ENCODE peak calls at places on chromosomes 3 and 15, in ten cellular contexts. V is HL-60; R is upper lobe of right lung; F is tibial nerve; K is uterus; G is pancreas; J is PC-3; W is CD8-positive, alpha-beta T cell; M is adrenal gland; A is IMR-90. C is an unnamed sample.

GRCh38 chr3:131444180-131444579 is 58.6 kb downstream of the MRPL3 start:
- DNase-seq in M (no peak), A (no peak), J (no peak), W (no peak), G (no peak), V (no peak), F (no peak), R (no peak), K (no peak), C (no peak)

GRCh38 chr3:185739264-185739701 is 85.6 kb downstream of the IGF2BP2 start:
- DNase-seq in A (no peak), R (no peak), J (no peak), K (no peak), V (no peak), F (no peak), G (no peak), M (no peak), W (no peak), C (peak)

GRCh38 chr15:88497109-88497761 is 29.7 kb downstream of the MRPS11 start:
- DNase-seq in W (no peak), K (no peak), A (no peak), M (no peak), G (no peak), V (no peak), J (no peak), R (no peak), F (no peak), C (no peak)

GRCh38 chr15:52653451-52653964 is 25.7 kb downstream of the ATOSA start:
- DNase-seq in V (no peak), J (peak), F (no peak), G (no peak), W (no peak), R (no peak), M (no peak), K (no peak), A (peak), C (no peak)

GRCh38 chr15:37995461-37996347 is 61.3 kb downstream of the TMCO5A start:
- DNase-seq in W (no peak), V (peak), A (peak), J (peak), G (no peak), R (no peak), M (peak), F (no peak), K (peak), C (no peak)

GRCh38 chr15:65902373-65902772 is 33.1 kb downstream of the RAB11A start:
- DNase-seq in A (peak), R (peak), F (no peak), G (peak), M (peak), J (peak), V (peak), W (no peak), K (no peak), C (no peak)

GRCh38 chr3:58999134-58999778 is 50.6 kb downstream of the CFAP20DC start:
- DNase-seq in R (no peak), A (peak), K (no peak), V (no peak), W (no peak), G (no peak), M (peak), F (no peak), J (no peak), C (peak)

GRCh38 chr3:60594025-60594424 is 657.2 kb downstream of the FHIT start:
- DNase-seq in R (peak), F (peak), A (peak), J (peak), W (no peak), K (peak), V (peak), M (peak), G (peak), C (no peak)

GRCh38 chr3:193788189-193788946 is 195.4 kb downstream of the OPA1 start:
- DNase-seq in F (no peak), G (peak), V (peak), W (no peak), K (peak), A (peak), J (peak), M (peak), R (no peak), C (peak)

GRCh38 chr3:30676424-30677346 is 70.3 kb downstream of the TGFBR2 start:
- DNase-seq in G (no peak), A (no peak), W (no peak), K (no peak), J (peak), M (no peak), F (no peak), R (no peak), V (no peak), C (no peak)

GRCh38 chr3:30620402-30621360 is 14.3 kb downstream of the TGFBR2 start:
- DNase-seq in G (no peak), W (no peak), M (no peak), A (no peak), V (no peak), F (no peak), J (peak), R (no peak), K (no peak), C (no peak)

GRCh38 chr3:173009410-173009809 is 131.6 kb downstream of the SPATA16 start:
- DNase-seq in W (no peak), V (no peak), F (no peak), M (no peak), J (no peak), R (no peak), G (no peak), A (no peak), K (no peak), C (no peak)

GRCh38 chr3:12227833-12228232 is 61.0 kb upstream of the PPARG start:
- DNase-seq in W (no peak), R (no peak), F (no peak), J (peak), M (no peak), G (no peak), V (no peak), A (peak), K (no peak), C (peak)

GRCh38 chr3:151085889-151086483 is 522 bp downstream of the MED12L start:
- DNase-seq in R (peak), A (no peak), K (peak), G (peak), J (no peak), F (no peak), V (no peak), M (peak), W (peak), C (peak)

GRCh38 chr3:157390713-157391515 is 45.7 kb upstream of the PTX3 start:
- DNase-seq in J (no peak), V (no peak), K (no peak), A (peak), R (no peak), M (no peak), G (no peak), F (no peak), W (no peak), C (no peak)

GRCh38 chr3:173799073-173799830 is 401.7 kb downstream of the NLGN1 start:
- DNase-seq in F (no peak), A (no peak), J (no peak), R (no peak), M (no peak), K (no peak), G (no peak), W (no peak), V (no peak), C (no peak)

GRCh38 chr15:73212424-73212823 is 156.3 kb downstream of the HCN4 start:
- DNase-seq in G (no peak), R (no peak), A (peak), M (no peak), V (no peak), K (no peak), W (no peak), J (no peak), F (no peak), C (no peak)

GRCh38 chr15:71334434-71334833 is 219.2 kb downstream of the THSD4 start:
- DNase-seq in A (no peak), K (no peak), J (no peak), F (no peak), V (no peak), W (no peak), M (peak), G (no peak), R (no peak), C (no peak)

GRCh38 chr3:129827765-129828164 is 65.7 kb downstream of the TMCC1 start:
- DNase-seq in A (no peak), K (no peak), G (no peak), R (no peak), V (peak), J (no peak), M (no peak), W (peak), F (no peak), C (no peak)

GRCh38 chr3:159210336-159210735 is 408.5 kb downstream of the MFSD1 start:
- DNase-seq in W (no peak), K (no peak), G (no peak), R (no peak), F (no peak), V (no peak), J (no peak), A (no peak), M (no peak), C (no peak)

GRCh38 chr15:29058903-29059539 is 173.2 kb downstream of the APBA2 start:
- DNase-seq in A (no peak), K (no peak), G (no peak), F (no peak), J (no peak), M (no peak), R (no peak), W (no peak), V (no peak), C (no peak)

GRCh38 chr15:73965730-73966103 is 26.4 kb downstream of the STOML1 start:
- DNase-seq in G (no peak), K (no peak), R (no peak), J (peak), V (no peak), W (no peak), M (no peak), A (peak), F (no peak), C (no peak)

GRCh38 chr3:179672918-179673317 is 20.1 kb downstream of the USP13 start:
- DNase-seq in W (no peak), M (no peak), A (no peak), F (no peak), G (no peak), K (no peak), J (peak), V (no peak), R (no peak), C (no peak)

GRCh38 chr3:129349791-129350190 is 71.1 kb downstream of the HMCES start:
- DNase-seq in A (no peak), V (no peak), M (no peak), W (no peak), F (no peak), R (no peak), G (no peak), J (no peak), K (no peak), C (no peak)

GRCh38 chr3:20222274-20222673 is 36.3 kb upstream of the SGO1 start:
- DNase-seq in R (no peak), A (no peak), M (no peak), V (no peak), F (no peak), W (no peak), J (no peak), K (no peak), G (no peak), C (no peak)

GRCh38 chr3:66425032-66425431 is 75.8 kb downstream of the LRIG1 start:
- DNase-seq in F (peak), J (no peak), K (peak), R (no peak), A (no peak), W (no peak), G (peak), M (peak), V (no peak), C (no peak)

GRCh38 chr15:65130941-65131340 is 2.7 kb downstream of the PDCD7 start:
- DNase-seq in M (no peak), G (no peak), W (no peak), K (no peak), A (no peak), F (no peak), J (no peak), V (no peak), R (no peak), C (no peak)

GRCh38 chr15:51939216-51939615 is 32.4 kb downstream of the LEO1 start:
- DNase-seq in F (no peak), R (no peak), J (no peak), W (no peak), A (no peak), G (no peak), M (no peak), K (no peak), V (no peak), C (no peak)

GRCh38 chr3:18216996-18217395 is 208.1 kb downstream of the SATB1 start:
- DNase-seq in V (no peak), A (no peak), W (no peak), J (peak), F (no peak), K (no peak), M (no peak), R (no peak), G (no peak), C (no peak)

GRCh38 chr15:68204361-68204760 is 771 bp downstream of the CALML4 start:
- DNase-seq in G (no peak), A (no peak), M (no peak), V (no peak), J (no peak), W (no peak), F (no peak), K (no peak), R (no peak), C (no peak)

GRCh38 chr3:81764665-81765064 is 3.2 kb upstream of the GBE1 start:
- DNase-seq in W (no peak), K (no peak), F (no peak), M (no peak), A (no peak), J (no peak), G (no peak), V (no peak), R (no peak), C (peak)

GRCh38 chr3:131163-131889 is 65.2 kb upstream of the CHL1 start:
- DNase-seq in V (no peak), J (no peak), R (no peak), G (no peak), F (no peak), W (no peak), K (no peak), A (no peak), M (no peak), C (no peak)

GRCh38 chr15:35533130-35534110 is 12.5 kb downstream of the DPH6 start:
- DNase-seq in A (peak), K (no peak), J (peak), W (no peak), V (no peak), F (no peak), G (no peak), R (no peak), M (no peak), C (peak)

GRCh38 chr3:158097571-158098553 is 8.4 kb downstream of the SHOX2 start:
- DNase-seq in M (peak), A (peak), G (peak), W (peak), K (peak), R (peak), J (peak), F (no peak), V (peak), C (peak)

GRCh38 chr3:149970716-149971402 is at the start of gene PFN2:
- DNase-seq in W (peak), A (peak), F (peak), K (peak), G (peak), R (peak), M (peak), J (peak), V (peak), C (peak)

GRCh38 chr15:49990835-49991540 is 128.0 kb downstream of the ATP8B4 start:
- DNase-seq in R (no peak), J (no peak), F (no peak), M (no peak), A (peak), K (no peak), W (no peak), G (no peak), V (no peak), C (peak)

GRCh38 chr3:125684199-125684598 is 88.9 kb upstream of the OSBPL11 start:
- DNase-seq in A (peak), V (no peak), F (no peak), R (peak), W (no peak), G (no peak), M (no peak), K (peak), J (peak), C (no peak)
- TF ChIP-seq CTCF in A (peak), V (no peak), F (no peak), R (peak), W (no peak), G (no peak), M (no peak), K (no peak), J (peak), C (peak)

GRCh38 chr15:90126457-90127435 is 24.5 kb upstream of the IDH2 start:
- DNase-seq in G (peak), V (no peak), K (no peak), A (no peak), F (no peak), M (no peak), J (no peak), R (no peak), W (no peak), C (peak)
- H3K4me3 ChIP-seq in G (no peak), V (no peak), K (no peak), A (no peak), F (no peak), M (no peak), J (no peak), R (no peak), W (no peak), C (no peak)

DNA sequence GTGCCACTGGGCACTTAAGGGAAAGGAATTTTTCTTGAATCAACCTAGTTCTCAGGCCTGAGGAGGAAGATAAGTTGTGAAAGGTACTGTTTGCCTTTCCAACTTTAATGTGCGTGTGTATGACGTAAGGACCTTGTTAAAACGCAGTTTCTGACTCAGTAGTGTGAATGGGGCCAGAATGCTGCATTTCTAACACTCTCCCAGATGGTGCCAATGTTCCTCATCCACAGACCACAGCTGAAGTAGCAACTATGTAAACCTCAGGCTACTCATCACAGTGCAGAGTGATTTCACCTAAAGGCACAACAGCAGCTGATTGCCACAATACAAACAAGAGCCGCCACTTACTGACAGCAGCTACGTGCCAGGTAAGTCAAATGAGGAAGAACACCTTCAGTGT is 103.6 kb downstream of the OTOL1 start:
- DNase-seq in R (no peak), V (no peak), M (no peak), J (peak), G (no peak), K (no peak), F (no peak), W (no peak), A (no peak), C (no peak)
- TF ChIP-seq CTCF in R (no peak), V (no peak), M (no peak), J (no peak), G (no peak), K (no peak), F (no peak), W (no peak), A (no peak), C (no peak)

GRCh38 chr3:113896930-113897329 is 50.9 kb upstream of the ZDHHC23 start:
- DNase-seq in F (no peak), V (no peak), K (no peak), J (no peak), R (no peak), G (no peak), A (no peak), M (no peak), W (no peak), C (no peak)
- H3K4me3 ChIP-seq in F (peak), V (no peak), K (no peak), J (peak), R (peak), G (peak), A (no peak), M (no peak), W (no peak), C (no peak)

DNA sequence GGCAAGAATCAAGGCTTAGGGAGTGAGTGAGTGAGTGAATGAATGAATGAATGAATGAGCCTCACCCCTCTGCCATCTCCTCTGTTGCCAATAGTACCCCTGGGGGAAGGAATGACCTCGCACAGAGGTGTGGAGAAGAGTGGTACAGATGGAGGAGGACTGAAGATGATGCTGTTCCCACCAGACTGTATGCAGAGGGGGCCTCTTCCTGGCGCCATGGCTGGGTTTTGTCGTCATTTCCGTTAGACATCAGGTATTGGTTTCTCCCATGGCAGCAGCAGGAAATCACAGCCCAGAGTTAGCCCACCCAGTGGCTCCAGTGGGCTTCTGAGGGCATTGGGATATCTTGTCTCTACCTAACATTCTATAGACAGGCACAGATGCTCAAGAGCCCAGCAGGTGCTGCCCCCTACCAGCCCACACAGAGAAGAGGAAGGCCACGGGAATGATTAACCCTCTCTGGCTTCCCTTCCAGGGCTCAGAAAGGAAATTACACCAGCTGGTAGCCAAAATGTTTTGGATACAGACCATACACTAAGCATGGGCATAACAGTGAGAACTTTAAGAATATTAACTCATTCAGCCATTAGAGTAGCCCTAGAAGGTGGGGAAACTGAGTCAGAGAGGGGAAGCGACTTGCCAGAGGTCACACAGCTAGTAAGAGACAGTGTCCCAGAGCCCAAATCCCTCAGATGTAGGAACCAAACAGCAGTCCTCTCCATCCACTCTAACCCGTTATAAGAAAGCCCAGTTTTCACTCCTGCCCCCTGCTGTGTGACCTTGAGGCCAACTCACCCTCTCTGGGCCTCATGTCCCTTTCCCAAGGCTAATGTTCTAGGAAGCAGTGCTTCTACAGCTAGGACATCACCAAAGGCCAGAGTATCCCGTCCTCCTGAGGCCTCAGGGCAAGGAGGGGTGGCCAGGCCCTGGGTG is 109.6 kb upstream of the SLC6A11 start:
- DNase-seq in R (no peak), J (peak), W (no peak), M (no peak), G (no peak), V (no peak), F (no peak), A (no peak), K (no peak), C (peak)
- TF ChIP-seq CTCF in R (no peak), J (peak), W (no peak), M (no peak), G (no peak), V (no peak), F (no peak), A (no peak), K (no peak), C (no peak)

GRCh38 chr15:92395176-92395521 is 1.5 kb downstream of the ST8SIA2 start:
- DNase-seq in K (no peak), A (no peak), M (no peak), J (no peak), W (no peak), V (no peak), F (no peak), G (no peak), R (no peak), C (no peak)
- H3K4me3 ChIP-seq in K (no peak), A (no peak), M (no peak), J (no peak), W (no peak), V (no peak), F (no peak), G (no peak), R (no peak), C (no peak)